ENCODE peak calls at places on chromosomes 11 and 22, in seven cellular contexts. E, Q, P, U, V, N and X are unnamed samples.

GRCh38 chr22:22099833-22100812 is 117.5 kb upstream of the TOP3B start:
- DNase-seq in E (no peak), Q (no peak), P (no peak), U (no peak), V (no peak), N (peak), X (no peak)

GRCh38 chr11:26324270-26324669 is 7.7 kb upstream of the ANO3 start:
- DNase-seq in E (no peak), Q (no peak), P (no peak), U (no peak), V (no peak), N (no peak), X (no peak)

GRCh38 chr22:32623943-32624342 is 149.3 kb downstream of the FBXO7 start:
- DNase-seq in E (peak), Q (no peak), P (no peak), U (no peak), V (peak), N (no peak), X (no peak)

GRCh38 chr11:83779876-83780275 is 493.7 kb upstream of the CCDC90B start:
- DNase-seq in E (no peak), Q (no peak), P (no peak), U (no peak), V (no peak), N (no peak), X (no peak)

GRCh38 chr11:36492724-36493304 is 17.3 kb downstream of the TRAF6 start:
- DNase-seq in E (no peak), Q (no peak), P (peak), U (peak), V (no peak), N (no peak), X (no peak)

GRCh38 chr22:30038219-30038618 is 42.0 kb upstream of the HORMAD2 start:
- DNase-seq in E (no peak), Q (no peak), P (peak), U (no peak), V (no peak), N (no peak), X (no peak)

GRCh38 chr11:66123902-66124301 is 53.8 kb downstream of the PACS1 start:
- DNase-seq in E (no peak), Q (no peak), P (no peak), U (no peak), V (no peak), N (no peak), X (no peak)

GRCh38 chr22:48836673-48837340 is 990.9 kb downstream of the BRD1 start:
- DNase-seq in E (no peak), Q (no peak), P (no peak), U (no peak), V (no peak), N (no peak), X (no peak)

GRCh38 chr22:26043031-26043430 is 126.2 kb upstream of the SEZ6L start:
- DNase-seq in E (no peak), Q (no peak), P (no peak), U (no peak), V (no peak), N (no peak), X (no peak)

GRCh38 chr22:40043086-40043485 is 48.3 kb downstream of the FAM83F start:
- DNase-seq in E (peak), Q (no peak), P (no peak), U (no peak), V (no peak), N (no peak), X (no peak)

GRCh38 chr22:50436841-50437341 is 37.9 kb downstream of the SBF1 start:
- DNase-seq in E (peak), Q (no peak), P (no peak), U (no peak), V (no peak), N (no peak), X (no peak)

GRCh38 chr22:23380230-23380573 is 199.9 kb downstream of the IGLL1 start:
- DNase-seq in E (no peak), Q (no peak), P (no peak), U (no peak), V (no peak), N (peak), X (no peak)

GRCh38 chr22:18056161-18056666 is 21.6 kb upstream of the PEX26 start:
- DNase-seq in E (peak), Q (no peak), P (peak), U (no peak), V (no peak), N (no peak), X (no peak)

GRCh38 chr11:127106142-127106541 is 105.6 kb upstream of the KIRREL3 start:
- DNase-seq in E (no peak), Q (no peak), P (no peak), U (no peak), V (no peak), N (no peak), X (no peak)

GRCh38 chr11:62144641-62145255 is 20.9 kb downstream of the INCENP start:
- DNase-seq in E (no peak), Q (no peak), P (no peak), U (no peak), V (peak), N (peak), X (no peak)

GRCh38 chr11:75968021-75968685 is 153.1 kb downstream of the UVRAG start:
- DNase-seq in E (no peak), Q (no peak), P (no peak), U (no peak), V (no peak), N (no peak), X (no peak)

GRCh38 chr11:61150656-61151544 is 10.3 kb downstream of the VPS37C start:
- DNase-seq in E (no peak), Q (no peak), P (no peak), U (no peak), V (no peak), N (no peak), X (no peak)

GRCh38 chr22:33271390-33272161 is 213.4 kb upstream of the SYN3 start:
- DNase-seq in E (peak), Q (no peak), P (no peak), U (no peak), V (no peak), N (no peak), X (no peak)

GRCh38 chr11:11076276-11076675 is 218.4 kb upstream of the ZBED5 start:
- DNase-seq in E (no peak), Q (no peak), P (no peak), U (no peak), V (no peak), N (no peak), X (no peak)

GRCh38 chr11:112453601-112454577 is 193.2 kb upstream of the PLET1 start:
- DNase-seq in E (peak), Q (peak), P (peak), U (peak), V (no peak), N (peak), X (no peak)

GRCh38 chr22:36790648-36791047 is 14.7 kb upstream of the IFT27 start:
- DNase-seq in E (no peak), Q (no peak), P (peak), U (no peak), V (no peak), N (no peak), X (no peak)

GRCh38 chr11:75508051-75508561 is 17.6 kb downstream of the GDPD5 start:
- DNase-seq in E (no peak), Q (no peak), P (no peak), U (no peak), V (no peak), N (no peak), X (no peak)

GRCh38 chr22:40679249-40679963 is at the start of gene MCHR1:
- DNase-seq in E (no peak), Q (no peak), P (no peak), U (peak), V (no peak), N (peak), X (peak)

GRCh38 chr11:122852071-122852831 is 14.0 kb downstream of the CRTAM start:
- DNase-seq in E (no peak), Q (no peak), P (peak), U (no peak), V (no peak), N (no peak), X (no peak)

GRCh38 chr22:29313126-29314071 is 2.1 kb downstream of the RASL10A start:
- DNase-seq in E (no peak), Q (peak), P (peak), U (no peak), V (no peak), N (peak), X (no peak)

GRCh38 chr11:2173761-2174160 is 2.1 kb upstream of the TH start:
- DNase-seq in E (no peak), Q (no peak), P (no peak), U (no peak), V (no peak), N (no peak), X (no peak)

GRCh38 chr11:2298131-2298794 is 3.5 kb downstream of the C11orf21 start:
- DNase-seq in E (no peak), Q (peak), P (no peak), U (peak), V (no peak), N (no peak), X (no peak)

GRCh38 chr11:57637626-57638004 is 12.1 kb downstream of the YPEL4 start:
- DNase-seq in E (no peak), Q (no peak), P (no peak), U (no peak), V (no peak), N (peak), X (peak)

GRCh38 chr11:23405350-23405937 is 545.2 kb upstream of the CCDC179 start:
- DNase-seq in E (no peak), Q (no peak), P (no peak), U (no peak), V (no peak), N (no peak), X (no peak)

GRCh38 chr22:37225481-37225880 is 13.2 kb upstream of the SSTR3 start:
- DNase-seq in E (no peak), Q (no peak), P (peak), U (no peak), V (no peak), N (no peak), X (no peak)

GRCh38 chr11:85590848-85591483 is 36.2 kb downstream of the DLG2 start:
- DNase-seq in E (no peak), Q (no peak), P (peak), U (no peak), V (no peak), N (no peak), X (no peak)

GRCh38 chr11:65292866-65293265 is 21.8 kb upstream of the CDC42EP2 start:
- DNase-seq in E (no peak), Q (no peak), P (no peak), U (no peak), V (no peak), N (no peak), X (no peak)

GRCh38 chr11:121467965-121468364 is 15.2 kb upstream of the SORL1-AS1 start:
- DNase-seq in E (no peak), Q (no peak), P (no peak), U (no peak), V (no peak), N (no peak), X (no peak)

GRCh38 chr11:71342951-71343827 is 90.8 kb upstream of the SHANK2 start:
- DNase-seq in E (peak), Q (peak), P (peak), U (peak), V (no peak), N (peak), X (no peak)

GRCh38 chr22:41775338-41775737 is 25.1 kb upstream of the CCDC134 start:
- DNase-seq in E (no peak), Q (no peak), P (no peak), U (no peak), V (no peak), N (no peak), X (no peak)
- TF ChIP-seq CTCF in E (no peak), Q (no peak), P (no peak), U (no peak), V (no peak), N (no peak), X (no peak)

DNA sequence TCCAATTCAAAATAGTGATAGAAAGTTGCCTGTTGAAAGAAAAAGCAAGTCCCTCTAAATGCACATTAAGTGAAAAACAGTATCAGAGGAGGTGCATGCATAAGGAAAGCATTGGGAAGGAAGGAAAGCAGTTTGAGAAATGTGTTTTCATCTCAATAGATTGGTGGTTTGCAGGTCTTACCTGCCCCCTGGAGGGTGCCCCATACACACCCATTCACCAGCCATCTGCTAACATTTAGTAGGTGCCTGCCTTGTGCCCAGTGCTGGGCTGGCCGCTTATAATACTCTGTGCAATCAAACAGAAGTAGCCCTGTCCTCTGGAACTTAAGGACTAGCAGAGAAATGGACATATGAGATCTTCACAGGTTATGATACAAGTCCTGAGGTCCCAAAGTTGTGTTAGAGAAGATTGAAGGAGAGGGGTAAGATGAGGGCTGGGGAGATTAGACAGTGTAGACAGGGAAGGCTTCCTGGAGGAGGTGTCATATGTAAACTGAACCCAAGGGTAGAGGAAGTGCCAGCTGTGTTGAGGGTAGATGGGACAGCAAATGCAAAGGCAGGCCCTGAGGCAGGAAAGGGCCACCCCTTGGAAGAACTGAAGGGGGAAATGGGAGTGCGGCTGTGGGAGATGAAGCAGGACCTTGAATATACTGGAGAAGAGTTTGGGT is 184.2 kb downstream of the MN1 start:
- DNase-seq in E (no peak), Q (no peak), P (peak), U (no peak), V (no peak), N (no peak), X (no peak)
- TF ChIP-seq CTCF in E (no peak), Q (no peak), P (peak), U (no peak), V (no peak), N (no peak), X (no peak)

GRCh38 chr11:97557399-97557798 is 1167.6 kb downstream of the JRKL start:
- DNase-seq in E (no peak), Q (no peak), P (no peak), U (no peak), V (no peak), N (no peak), X (no peak)
- TF ChIP-seq CTCF in E (no peak), Q (no peak), P (no peak), U (no peak), V (no peak), N (no peak), X (no peak)

GRCh38 chr22:46386312-46386711 is 50.8 kb downstream of the TRMU start:
- DNase-seq in E (no peak), Q (no peak), P (no peak), U (no peak), V (no peak), N (peak), X (no peak)
- TF ChIP-seq CTCF in E (no peak), Q (peak), P (no peak), U (peak), V (no peak), N (peak), X (peak)

GRCh38 chr11:126062679-126063509 is at the start of gene CDON:
- DNase-seq in E (peak), Q (peak), P (peak), U (peak), V (peak), N (peak), X (peak)
- TF ChIP-seq CTCF in E (no peak), Q (no peak), P (no peak), U (no peak), V (no peak), N (no peak), X (no peak)

DNA sequence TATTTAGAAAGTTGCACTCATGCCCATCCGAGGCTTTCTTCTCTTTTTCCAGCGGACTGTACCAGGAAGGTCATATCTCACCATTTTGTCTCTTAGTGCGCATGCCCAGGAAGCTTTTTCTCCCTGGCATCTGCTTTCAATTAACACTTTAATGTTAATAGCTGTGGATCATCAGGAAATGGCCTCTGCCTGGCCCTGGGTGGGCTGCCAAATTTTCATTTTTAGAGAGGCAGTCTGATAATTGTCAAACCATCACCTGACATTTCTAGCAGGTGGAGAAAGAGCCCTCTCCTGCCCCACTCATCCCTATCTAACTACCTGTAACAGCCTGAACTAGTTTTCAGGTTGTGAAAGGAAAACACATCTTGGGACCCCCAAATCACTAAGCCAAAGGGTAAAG is 257.4 kb upstream of the LRRC4C start:
- DNase-seq in E (no peak), Q (no peak), P (no peak), U (no peak), V (no peak), N (no peak), X (no peak)
- TF ChIP-seq CTCF in E (no peak), Q (no peak), P (no peak), U (no peak), V (no peak), N (no peak), X (no peak)

GRCh38 chr22:38398609-38399401 is 56.2 kb downstream of the KCNJ4 start:
- DNase-seq in E (peak), Q (peak), P (peak), U (peak), V (peak), N (peak), X (peak)
- TF ChIP-seq CTCF in E (no peak), Q (no peak), P (no peak), U (no peak), V (no peak), N (no peak), X (no peak)

DNA sequence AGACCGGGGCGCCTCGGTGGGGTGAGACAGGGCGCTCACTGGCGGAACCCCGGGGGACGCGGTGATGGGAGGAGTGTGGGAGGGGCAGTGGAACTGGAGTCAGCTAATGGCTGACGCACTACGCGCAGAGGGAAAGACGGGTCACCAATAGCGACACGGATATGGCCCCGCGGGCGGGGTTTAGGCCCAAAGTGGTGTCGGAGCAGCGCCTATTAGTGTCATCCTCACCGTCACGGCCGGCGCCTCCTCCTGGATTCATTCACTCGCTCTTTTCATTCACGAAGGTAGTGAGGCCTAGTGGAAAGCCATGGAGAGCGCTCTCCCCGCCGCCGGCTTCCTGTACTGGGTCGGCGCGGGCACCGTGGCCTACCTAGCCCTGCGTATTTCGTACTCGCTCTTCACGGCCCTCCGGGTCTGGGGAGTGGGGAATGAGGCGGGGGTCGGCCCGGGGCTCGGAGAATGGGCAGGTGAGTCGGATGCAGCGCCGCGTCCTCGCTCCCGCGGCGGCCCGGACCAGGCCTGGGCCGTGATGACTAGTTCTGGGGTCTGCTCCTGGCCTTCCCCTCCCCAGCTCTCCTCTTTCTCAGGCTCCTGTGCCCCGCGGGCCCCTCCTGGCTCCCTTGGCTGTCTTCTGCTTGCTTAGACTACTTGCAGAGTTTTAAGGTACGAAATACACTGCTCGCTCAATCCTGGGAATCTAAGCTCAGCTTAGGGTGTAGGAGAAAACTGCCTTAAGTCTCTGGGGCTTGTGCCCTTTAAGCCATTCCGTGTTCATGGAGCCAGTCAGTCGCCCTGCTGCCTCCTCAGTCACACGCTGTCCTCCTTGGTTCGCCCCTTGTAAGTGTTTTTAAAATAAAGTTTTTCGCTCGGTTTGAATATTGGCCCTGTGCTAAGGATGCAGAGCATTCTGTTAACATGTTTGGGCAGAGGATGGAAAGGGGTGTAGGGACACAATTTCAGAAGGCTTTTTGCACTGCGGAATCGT is at the start of gene HSD17B12:
- DNase-seq in E (peak), Q (peak), P (peak), U (peak), V (peak), N (peak), X (peak)
- TF ChIP-seq CTCF in E (no peak), Q (no peak), P (no peak), U (no peak), V (no peak), N (no peak), X (no peak)

GRCh38 chr11:8167796-8168195 is 1.0 kb downstream of the RIC3 start:
- DNase-seq in E (no peak), Q (no peak), P (no peak), U (no peak), V (no peak), N (no peak), X (no peak)

DNA sequence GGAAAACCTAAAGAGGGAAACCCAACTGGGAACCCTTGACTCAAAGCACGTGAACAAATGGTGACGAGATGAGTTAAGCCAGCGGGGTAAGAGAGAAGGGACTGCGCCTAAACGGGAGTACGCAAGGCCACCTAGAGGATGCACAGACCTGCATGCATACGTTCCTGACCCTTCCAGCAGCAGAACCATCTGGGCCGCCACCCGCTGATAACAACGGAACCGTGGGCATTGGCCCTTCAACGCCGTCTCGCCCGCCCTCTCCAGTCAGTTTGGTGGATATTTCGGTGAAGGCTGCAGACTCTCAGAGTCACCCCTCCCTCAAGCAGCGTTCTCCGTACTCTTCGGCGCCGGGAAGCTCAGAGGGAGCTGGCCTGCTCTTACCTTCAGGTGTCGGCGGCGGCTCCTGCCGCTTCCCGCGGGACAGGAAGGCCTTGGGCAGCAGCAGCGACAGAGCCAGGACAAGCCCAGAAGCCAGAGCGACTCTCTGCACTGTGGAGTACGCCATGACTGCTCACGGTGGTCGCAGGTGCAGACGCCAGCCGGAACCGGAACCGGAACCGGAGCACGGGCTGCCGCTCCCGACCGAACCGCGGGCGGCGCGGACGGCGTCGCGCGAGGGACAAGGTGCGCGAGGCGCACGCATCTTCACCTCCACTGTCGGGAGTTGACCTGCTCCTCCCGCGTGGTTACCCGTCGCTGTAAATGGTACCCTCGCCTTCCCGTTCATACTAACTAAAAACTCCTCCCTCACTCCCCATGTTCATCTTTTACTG is at the start of gene RIC3:
- DNase-seq in E (peak), Q (peak), P (peak), U (peak), V (no peak), N (peak), X (no peak)
- TF ChIP-seq CTCF in E (no peak), Q (no peak), P (no peak), U (no peak), V (no peak), N (no peak), X (no peak)